ENCODE peak calls at places on chromosomes 12 and 14, in five cellular contexts. Z, U, K, A and R are unnamed samples.
A peak's percentile ranks its signal among the peaks of the same experiment; 100 is the strongest.

GRCh38 chr12:104689630-104690029 is 232.9 kb downstream of the CHST11 start:
- DNase-seq in Z (no peak), U (no peak), K (no peak), A (no peak), R (no peak)

GRCh38 chr12:79782197-79782890 is 91.6 kb upstream of the PAWR start:
- DNase-seq in Z (peak; percentile 85), U (no peak), K (no peak), A (peak; percentile 12), R (peak; percentile 81)

GRCh38 chr14:102020058-102020971 is 55.9 kb downstream of the DYNC1H1 start:
- DNase-seq in Z (peak; percentile 13), U (no peak), K (no peak), A (peak; percentile 89), R (peak; percentile 92)

GRCh38 chr14:21791749-21792148 is 118.1 kb upstream of the OR4E1 start:
- DNase-seq in Z (no peak), U (no peak), K (no peak), A (no peak), R (no peak)

GRCh38 chr14:65052832-65053231 is 49.5 kb downstream of the MAX start:
- DNase-seq in Z (no peak), U (no peak), K (no peak), A (no peak), R (no peak)

GRCh38 chr12:105748806-105749600 is 389.8 kb downstream of the NUAK1 start:
- DNase-seq in Z (peak; percentile 70), U (peak; percentile 71), K (no peak), A (peak; percentile 67), R (peak; percentile 76)

GRCh38 chr12:49909826-49910225 is 6.1 kb upstream of the FAIM2 start:
- DNase-seq in Z (peak; percentile 35), U (no peak), K (peak; percentile 53), A (peak; percentile 74), R (peak; percentile 62)

GRCh38 chr14:77086017-77086727 is 11.9 kb upstream of the CIPC start:
- DNase-seq in Z (no peak), U (no peak), K (peak; percentile 82), A (peak; percentile 76), R (peak; percentile 35)

GRCh38 chr14:58947816-58948440 is 240.5 kb upstream of the DAAM1 start:
- DNase-seq in Z (peak; percentile 6), U (no peak), K (peak; percentile 68), A (no peak), R (no peak)

GRCh38 chr12:6626654-6627283 is 9.0 kb downstream of the LPAR5 start:
- DNase-seq in Z (no peak), U (no peak), K (no peak), A (no peak), R (peak; percentile 56)

GRCh38 chr12:45914090-45914489 is 76.3 kb downstream of the SCAF11 start:
- DNase-seq in Z (peak; percentile 61), U (no peak), K (peak; percentile 20), A (peak; percentile 75), R (peak; percentile 76)

GRCh38 chr12:16949351-16949750 is 343.4 kb upstream of the LMO3 start:
- DNase-seq in Z (no peak), U (no peak), K (peak; percentile 2), A (no peak), R (no peak)

GRCh38 chr12:113852273-113852672 is 113.9 kb downstream of the RBM19 start:
- DNase-seq in Z (no peak), U (no peak), K (no peak), A (no peak), R (peak; percentile 13)

GRCh38 chr14:75452900-75453816 is 25.3 kb downstream of the JDP2 start:
- DNase-seq in Z (peak; percentile 88), U (peak; percentile 65), K (peak; percentile 97), A (peak; percentile 83), R (peak; percentile 86)

GRCh38 chr14:95516554-95517209 is at the start of gene SYNE3:
- DNase-seq in Z (no peak), U (peak; percentile 56), K (peak; percentile 53), A (no peak), R (peak; percentile 95)

GRCh38 chr12:6052940-6053329 is 71.5 kb downstream of the VWF start:
- DNase-seq in Z (peak; percentile 39), U (no peak), K (no peak), A (no peak), R (peak; percentile 96)

GRCh38 chr14:39628087-39628486 is 195.9 kb upstream of the FBXO33 start:
- DNase-seq in Z (no peak), U (no peak), K (no peak), A (no peak), R (no peak)

GRCh38 chr14:74867673-74868072 is 8.3 kb downstream of the PROX2 start:
- DNase-seq in Z (peak; percentile 90), U (no peak), K (no peak), A (no peak), R (peak; percentile 62)

GRCh38 chr12:6855322-6855721 is 3.4 kb downstream of the USP5 start:
- DNase-seq in Z (no peak), U (no peak), K (no peak), A (no peak), R (peak; percentile 77)

GRCh38 chr14:92392726-92393125 is 69.8 kb downstream of the SLC24A4 start:
- DNase-seq in Z (no peak), U (no peak), K (no peak), A (no peak), R (no peak)

GRCh38 chr14:70254476-70254961 is 65.8 kb upstream of the SLC8A3 start:
- DNase-seq in Z (no peak), U (peak; percentile 58), K (peak; percentile 59), A (peak; percentile 63), R (no peak)

GRCh38 chr14:104597576-104597975 is 7.0 kb downstream of the TMEM179 start:
- DNase-seq in Z (no peak), U (no peak), K (no peak), A (no peak), R (peak; percentile 65)

GRCh38 chr14:54791001-54791400 is 111.6 kb downstream of the GCH1 start:
- DNase-seq in Z (no peak), U (no peak), K (no peak), A (no peak), R (no peak)

GRCh38 chr14:85165091-85165490 is 364.9 kb upstream of the FLRT2 start:
- DNase-seq in Z (no peak), U (no peak), K (peak; percentile 36), A (no peak), R (no peak)

GRCh38 chr12:91818236-91819131 is 327.2 kb downstream of the BTG1 start:
- DNase-seq in Z (no peak), U (no peak), K (no peak), A (peak; percentile 59), R (no peak)

GRCh38 chr12:51388826-51389225 is 2.4 kb downstream of the GALNT6 start:
- DNase-seq in Z (no peak), U (no peak), K (no peak), A (no peak), R (no peak)

GRCh38 chr12:10771132-10771733 is 31.2 kb downstream of the TAS2R7 start:
- DNase-seq in Z (peak; percentile 71), U (no peak), K (peak; percentile 41), A (peak; percentile 20), R (no peak)

GRCh38 chr14:51547260-51547659 is 104.5 kb upstream of the FRMD6 start:
- DNase-seq in Z (peak; percentile 100), U (no peak), K (no peak), A (peak; percentile 99), R (peak; percentile 89)

GRCh38 chr12:52364901-52365489 is 2.3 kb downstream of the KRT85 start:
- DNase-seq in Z (no peak), U (no peak), K (no peak), A (no peak), R (peak; percentile 63)

GRCh38 chr14:24179961-24180726 is 8.3 kb downstream of the REC8 start:
- DNase-seq in Z (peak; percentile 90), U (no peak), K (no peak), A (peak; percentile 51), R (peak; percentile 93)

GRCh38 chr14:55780156-55780946 is 200.3 kb downstream of the KTN1 start:
- DNase-seq in Z (peak; percentile 80), U (peak; percentile 18), K (no peak), A (peak; percentile 67), R (no peak)

GRCh38 chr12:15532364-15532977 is 210.2 kb downstream of the PTPRO start:
- DNase-seq in Z (peak; percentile 84), U (no peak), K (peak; percentile 76), A (peak; percentile 70), R (no peak)

GRCh38 chr12:92735131-92735721 is 32.4 kb downstream of the PLEKHG7 start:
- DNase-seq in Z (peak; percentile 92), U (no peak), K (peak; percentile 2), A (peak; percentile 65), R (peak; percentile 1)

GRCh38 chr12:88132387-88132786 is 9.5 kb downstream of the CEP290 start:
- DNase-seq in Z (no peak), U (no peak), K (no peak), A (no peak), R (no peak)

GRCh38 chr12:120639771-120640721 is at the start of gene CABP1:
- DNase-seq in Z (no peak), U (no peak), K (peak; percentile 92), A (no peak), R (no peak)
- TF ChIP-seq CTCF in Z (no peak), U (peak; percentile 27), K (peak; percentile 62), A (peak; percentile 17), R (no peak)

GRCh38 chr12:48782457-48783395 is 6.2 kb downstream of the ADCY6 start:
- DNase-seq in Z (no peak), U (no peak), K (peak; percentile 52), A (no peak), R (no peak)
- H3K4me3 ChIP-seq in Z (no peak overlapping the region), U (no peak overlapping the region), K (no peak overlapping the region), A (no peak overlapping the region), R (no peak overlapping the region)

DNA sequence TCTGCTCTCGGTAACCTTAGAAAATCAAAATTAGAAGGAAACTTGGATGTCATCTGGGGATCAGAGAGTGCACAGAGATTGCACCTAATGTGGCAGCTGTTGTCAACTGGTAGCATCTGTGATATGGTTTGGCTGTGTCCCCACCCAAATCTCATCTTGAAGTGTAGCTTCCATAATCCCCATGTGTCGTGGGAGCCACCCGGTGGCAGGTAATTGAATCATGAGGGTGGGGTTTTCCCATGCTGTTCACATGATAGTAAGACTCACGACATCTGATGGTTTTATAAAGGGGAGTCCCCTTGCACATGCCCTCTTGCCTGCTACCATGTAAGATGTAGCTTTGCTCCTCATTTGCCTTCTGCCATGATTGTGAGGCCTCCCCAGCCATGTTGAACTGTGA is 127.7 kb upstream of the SRRM4 start:
- DNase-seq in Z (no peak), U (no peak), K (peak; percentile 58), A (no peak), R (no peak)
- TF ChIP-seq CTCF in Z (no peak), U (no peak), K (peak; percentile 83), A (no peak), R (no peak)

DNA sequence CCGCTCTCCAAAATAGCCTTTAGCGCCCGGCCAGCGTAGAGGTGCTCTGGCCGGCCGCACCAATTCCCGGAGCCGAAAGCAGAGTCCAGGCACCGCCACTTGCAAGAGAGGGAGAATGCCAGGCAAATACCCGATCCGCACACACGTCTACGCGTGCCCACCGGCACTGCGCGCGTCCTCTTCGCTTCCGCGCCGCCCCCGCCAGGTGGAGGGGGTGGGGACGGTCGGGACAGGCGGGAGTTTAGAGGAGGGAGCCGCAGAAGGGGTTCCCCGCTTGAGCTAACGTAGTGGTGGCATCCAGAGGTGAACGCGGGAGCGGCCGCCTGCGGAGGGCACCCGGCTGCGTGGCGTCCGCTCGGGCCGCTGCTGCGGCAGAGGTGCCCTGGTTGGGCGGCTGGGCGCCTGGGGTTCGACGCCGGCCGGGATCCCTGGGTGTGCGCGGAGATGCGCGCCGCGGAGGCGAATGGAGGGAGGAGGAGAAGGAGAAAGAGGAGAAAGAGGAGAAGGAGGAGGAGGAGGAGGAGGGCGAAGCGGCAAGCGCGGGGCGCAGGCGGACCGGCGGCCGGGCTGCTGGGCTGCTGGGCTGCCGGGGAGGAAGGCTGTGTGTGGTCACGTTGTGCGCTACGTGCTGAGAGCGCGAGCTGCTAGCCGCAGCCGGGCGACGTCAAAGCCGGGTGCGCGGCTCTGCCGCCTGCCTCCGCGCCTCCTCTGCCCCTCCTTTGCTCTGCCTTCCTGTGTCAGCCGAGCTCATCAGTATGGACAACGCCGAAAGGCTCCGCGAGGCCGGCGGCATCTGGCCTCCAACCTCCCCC is at the start of gene MDGA2:
- DNase-seq in Z (no peak), U (peak; percentile 73), K (peak; percentile 86), A (peak; percentile 5), R (peak; percentile 72)
- H3K4me3 ChIP-seq in Z (no peak within 1 kb of the TSS), U (peak within 1 kb of the TSS; percentile 58), K (peak within 1 kb of the TSS; percentile 89), A (no peak within 1 kb of the TSS), R (no peak within 1 kb of the TSS)